ENCODE peak calls at places on chromosomes 1 and 21, in seven cellular contexts. J, N, I, S, B, C and U are unnamed samples.

GRCh38 chr1:185864889-185865288 is 130.7 kb downstream of the HMCN1 start:
- DNase-seq in B (no peak), C (no peak), I (peak; percentile 99), N (peak; percentile 97), J (peak; percentile 9), S (no peak), U (no peak)

GRCh38 chr1:89989791-89990190 is 5.1 kb upstream of the ZNF326 start:
- DNase-seq in J (peak; percentile 10), B (no peak), C (no peak), I (no peak), N (no peak), S (no peak), U (no peak)

GRCh38 chr1:89719502-89720306 is 86.8 kb downstream of the LRRC8C start:
- DNase-seq in B (no peak), J (peak; percentile 34), N (peak; percentile 22), S (no peak), C (no peak), I (peak; percentile 15), U (no peak)

GRCh38 chr1:155136728-155137127 is 1.1 kb downstream of the SLC50A1 start:
- DNase-seq in B (no peak), I (no peak), N (no peak), C (no peak), S (no peak), J (no peak), U (no peak)

GRCh38 chr1:9822897-9823692 is 670 bp downstream of the CLSTN1 start:
- DNase-seq in J (peak; percentile 38), C (no peak), B (peak; percentile 23), I (peak; percentile 17), S (peak; percentile 24), N (peak; percentile 15), U (no peak)

GRCh38 chr1:4696161-4696745 is 41.8 kb downstream of the AJAP1 start:
- DNase-seq in J (no peak), I (no peak), S (no peak), N (no peak), C (no peak), B (no peak), U (no peak)

GRCh38 chr1:16153110-16153998 is 2.5 kb downstream of the EPHA2 start:
- DNase-seq in B (no peak), J (no peak), C (no peak), N (no peak), S (no peak), I (no peak), U (no peak)

GRCh38 chr1:220330265-220330664 is 58.0 kb upstream of the RAB3GAP2 start:
- DNase-seq in S (no peak), B (no peak), J (no peak), C (no peak), I (no peak), N (peak; percentile 8), U (no peak)

GRCh38 chr1:214581785-214582184 is 21.2 kb upstream of the CENPF start:
- DNase-seq in N (peak; percentile 91), I (peak; percentile 94), J (no peak), C (no peak), B (peak; percentile 48), S (no peak), U (no peak)

GRCh38 chr1:161420763-161421455 is 53.2 kb upstream of the CFAP126 start:
- DNase-seq in I (no peak), C (no peak), N (peak; percentile 3), S (no peak), B (peak; percentile 73), J (peak; percentile 46), U (no peak)

GRCh38 chr1:38297852-38298251 is 251.3 kb upstream of the POU3F1 start:
- DNase-seq in J (no peak), I (no peak), B (no peak), S (no peak), N (no peak), C (no peak), U (no peak)

GRCh38 chr1:147654511-147654910 is 15.8 kb downstream of the ACP6 start:
- DNase-seq in I (no peak), C (no peak), S (no peak), J (no peak), N (no peak), B (no peak), U (no peak)

GRCh38 chr1:186409091-186409490 is 33.5 kb downstream of the ODR4 start:
- DNase-seq in B (no peak), I (no peak), C (no peak), J (no peak), N (no peak), S (no peak), U (no peak)

GRCh38 chr21:25462517-25462971 is 144.7 kb downstream of the MRPL39 start:
- DNase-seq in I (no peak), S (no peak), N (no peak), B (no peak), C (no peak), J (no peak), U (no peak)

GRCh38 chr1:5639323-5639722 is 352.9 kb downstream of the NPHP4 start:
- DNase-seq in S (no peak), I (no peak), C (no peak), B (no peak), J (no peak), N (no peak), U (no peak)

GRCh38 chr1:53543130-53543770 is 84.1 kb downstream of the DMRTB1 start:
- DNase-seq in I (no peak), C (no peak), N (no peak), J (no peak), B (no peak), S (no peak), U (no peak)

GRCh38 chr1:151371744-151372410 is 628 bp downstream of the SELENBP1 start:
- DNase-seq in S (peak; percentile 37), C (peak; percentile 45), I (peak; percentile 44), B (peak; percentile 39), N (peak; percentile 35), J (no peak), U (no peak)

GRCh38 chr1:190444464-190444863 is 33.2 kb downstream of the BRINP3 start:
- DNase-seq in N (no peak), J (no peak), I (no peak), S (no peak), B (no peak), C (no peak), U (no peak)

GRCh38 chr1:186212574-186213224 is 162.4 kb downstream of the TPR start:
- DNase-seq in S (peak; percentile 86), I (peak; percentile 95), N (peak; percentile 97), C (no peak), B (peak; percentile 92), J (peak; percentile 86), U (peak; percentile 71)

GRCh38 chr1:167790117-167790516 is 68.3 kb downstream of the MPZL1 start:
- DNase-seq in N (no peak), C (no peak), J (no peak), B (no peak), S (no peak), I (no peak), U (no peak)

GRCh38 chr1:9374748-9375345 is 82.2 kb downstream of the SPSB1 start:
- DNase-seq in S (no peak), N (no peak), J (no peak), C (no peak), B (no peak), I (peak; percentile 20), U (no peak)

DNA sequence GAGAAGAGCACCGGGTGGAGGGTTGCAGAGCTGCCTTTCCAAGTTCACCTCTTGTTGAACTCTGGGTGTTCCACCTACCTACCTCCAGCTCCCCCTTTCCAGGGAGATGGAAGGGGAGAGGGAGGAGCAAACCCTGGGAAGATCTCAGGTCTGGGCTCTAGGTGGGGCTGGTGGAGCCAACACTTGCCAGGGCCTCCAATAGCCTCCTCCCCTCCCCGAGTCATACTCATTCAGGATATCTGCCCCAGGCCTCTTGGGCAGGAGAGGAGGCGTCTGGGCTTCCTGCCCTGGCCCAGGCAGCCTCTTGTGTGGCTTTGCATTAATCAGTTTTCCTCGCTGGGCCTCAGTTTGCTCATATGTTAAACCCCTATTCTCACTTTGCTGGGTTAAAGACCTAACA is 13.4 kb downstream of the RAP1GAP start:
- DNase-seq in B (peak; percentile 51), C (no peak), N (no peak), J (peak; percentile 71), I (no peak), S (no peak), U (no peak)
- TF ChIP-seq CTCF in B (no peak), C (no peak), N (no peak), J (peak; percentile 53), I (peak; percentile 0), S (no peak), U (no peak)

GRCh38 chr1:203304391-203304918 is 864 bp upstream of the BTG2 start:
- DNase-seq in S (no peak), C (no peak), I (no peak), N (no peak), B (no peak), J (no peak), U (no peak)
- H3K4me3 ChIP-seq in S (no peak overlapping the region), C (peak overlapping the region; percentile 99), I (no peak overlapping the region), N (no peak overlapping the region), B (peak overlapping the region; percentile 93), J (peak overlapping the region; percentile 69), U (peak overlapping the region; percentile 43)

GRCh38 chr21:39314155-39315027 is 959 bp upstream of the BRWD1 start:
- DNase-seq in N (peak; percentile 65), I (peak; percentile 76), S (peak; percentile 74), J (peak; percentile 71), B (peak; percentile 38), C (no peak), U (no peak)
- TF ChIP-seq CTCF in N (no peak), I (no peak), S (no peak), J (no peak), B (no peak), C (no peak), U (no peak)

GRCh38 chr21:37435719-37436118 is 69.1 kb downstream of the DYRK1A start:
- DNase-seq in C (no peak), B (no peak), S (no peak), J (no peak), I (peak; percentile 45), N (no peak), U (no peak)
- H3K4me3 ChIP-seq in C (no peak overlapping the region), B (no peak overlapping the region), S (peak overlapping the region; percentile 2), J (no peak overlapping the region), I (no peak overlapping the region), N (no peak overlapping the region), U (peak overlapping the region; percentile 7)